ENCODE peak calls at places on chromosomes 12 and 14, in six cellular contexts. Z, B, K, Q, L and P are unnamed samples.

GRCh38 chr12:129467289-129467688 is 436.5 kb downstream of the TMEM132D start:
- DNase-seq in Z (no peak), B (no peak), K (no peak), Q (no peak), L (no peak), P (no peak)

GRCh38 chr14:104252256-104253215 is 114.1 kb downstream of the KIF26A start:
- DNase-seq in Z (peak), B (no peak), K (no peak), Q (no peak), L (no peak), P (no peak)

GRCh38 chr14:97408937-97409860 is 612.0 kb downstream of the VRK1 start:
- DNase-seq in Z (no peak), B (no peak), K (no peak), Q (peak), L (no peak), P (no peak)

GRCh38 chr12:26941251-26941650 is 3.0 kb downstream of the FGFR1OP2 start:
- DNase-seq in Z (no peak), B (peak), K (no peak), Q (peak), L (peak), P (no peak)

GRCh38 chr14:64221604-64222003 is 72.6 kb downstream of the ESR2 start:
- DNase-seq in Z (no peak), B (no peak), K (no peak), Q (no peak), L (no peak), P (no peak)

GRCh38 chr14:61409782-61410181 is 88.4 kb downstream of the PRKCH start:
- DNase-seq in Z (no peak), B (no peak), K (no peak), Q (no peak), L (no peak), P (no peak)

GRCh38 chr14:69288001-69288771 is 28.2 kb downstream of the GALNT16 start:
- DNase-seq in Z (no peak), B (peak), K (no peak), Q (no peak), L (peak), P (no peak)

GRCh38 chr12:52713960-52714886 is 10.9 kb upstream of the KRT77 start:
- DNase-seq in Z (no peak), B (no peak), K (no peak), Q (peak), L (no peak), P (no peak)

GRCh38 chr14:102878970-102879460 is 43.4 kb upstream of the AMN start:
- DNase-seq in Z (no peak), B (peak), K (no peak), Q (no peak), L (no peak), P (no peak)

GRCh38 chr12:56602239-56602638 is 27.9 kb downstream of the BAZ2A start:
- DNase-seq in Z (no peak), B (peak), K (no peak), Q (no peak), L (peak), P (no peak)

GRCh38 chr12:21940972-21941521 is at the start of gene ABCC9:
- DNase-seq in Z (peak), B (peak), K (no peak), Q (peak), L (peak), P (no peak)

GRCh38 chr14:51730094-51730493 is 78.4 kb downstream of the FRMD6 start:
- DNase-seq in Z (no peak), B (no peak), K (no peak), Q (no peak), L (no peak), P (no peak)

GRCh38 chr14:48857366-48857765 is 728.8 kb downstream of the RPS29 start:
- DNase-seq in Z (no peak), B (no peak), K (no peak), Q (no peak), L (no peak), P (no peak)

GRCh38 chr14:22491683-22492483 is 97.1 kb downstream of the DAD1 start:
- DNase-seq in Z (no peak), B (no peak), K (no peak), Q (no peak), L (no peak), P (no peak)

GRCh38 chr12:79983492-79983891 is 48.6 kb upstream of the PPP1R12A start:
- DNase-seq in Z (no peak), B (peak), K (no peak), Q (no peak), L (peak), P (no peak)

GRCh38 chr14:21087294-21088091 is 11.0 kb downstream of the ZNF219 start:
- DNase-seq in Z (no peak), B (peak), K (peak), Q (peak), L (peak), P (no peak)

GRCh38 chr14:100533647-100534485 is 53.4 kb downstream of the BEGAIN start:
- DNase-seq in Z (peak), B (no peak), K (no peak), Q (no peak), L (peak), P (no peak)

GRCh38 chr14:52348796-52349195 is 34.7 kb downstream of the PTGER2 start:
- DNase-seq in Z (no peak), B (peak), K (no peak), Q (no peak), L (peak), P (no peak)

GRCh38 chr12:112164326-112164660 is 38.9 kb downstream of the TRAFD1 start:
- DNase-seq in Z (no peak), B (no peak), K (no peak), Q (no peak), L (no peak), P (no peak)

GRCh38 chr14:103073876-103074698 is 9.9 kb upstream of the LBHD2 start:
- DNase-seq in Z (peak), B (no peak), K (no peak), Q (no peak), L (no peak), P (no peak)

GRCh38 chr14:68790656-68791077 is 2.2 kb downstream of the ZFP36L1 start:
- DNase-seq in Z (no peak), B (peak), K (no peak), Q (peak), L (peak), P (no peak)

GRCh38 chr12:42097971-42098370 is 46.7 kb downstream of the GXYLT1 start:
- DNase-seq in Z (no peak), B (peak), K (no peak), Q (peak), L (peak), P (no peak)

GRCh38 chr14:68628605-68629310 is 164.1 kb downstream of the ZFP36L1 start:
- DNase-seq in Z (peak), B (no peak), K (no peak), Q (peak), L (no peak), P (no peak)